ENCODE peak calls at places on chromosomes 5 and 9, in eight cellular contexts. One of them, this sample, is unnamed. For H3K27me3, the result is how much of the 10 kb centered on the place peaks cover.

GRCh38 chr5:33229216-33229615 is 211.5 kb upstream of the TARS1 start:
- DNase-seq in brain microvascular endothelial cell: no peak
- DNase-seq in MM.1S: no peak
- DNase-seq in uterus: no peak
- DNase-seq in endodermal cell: no peak
- DNase-seq in K562: no peak
- DNase-seq in HCT116: no peak
- DNase-seq in heart left ventricle: peak
- DNase-seq in this sample: no peak

GRCh38 chr9:69030851-69031645 is 4.5 kb upstream of the FXN start:
- DNase-seq in uterus: no peak
- DNase-seq in brain microvascular endothelial cell: no peak
- DNase-seq in MM.1S: no peak
- DNase-seq in endodermal cell: no peak
- DNase-seq in HCT116: no peak
- DNase-seq in K562: no peak
- DNase-seq in heart left ventricle: no peak
- DNase-seq in this sample: no peak

GRCh38 chr9:137672907-137673791 is 54.3 kb downstream of the EHMT1 start:
- DNase-seq in endodermal cell: peak
- DNase-seq in uterus: no peak
- DNase-seq in brain microvascular endothelial cell: peak
- DNase-seq in MM.1S: peak
- DNase-seq in K562: peak
- DNase-seq in HCT116: peak
- DNase-seq in heart left ventricle: peak
- DNase-seq in this sample: peak

GRCh38 chr5:39219433-39219832 is at the start of gene FYB1:
- DNase-seq in brain microvascular endothelial cell: no peak
- DNase-seq in HCT116: no peak
- DNase-seq in MM.1S: no peak
- DNase-seq in heart left ventricle: peak
- DNase-seq in uterus: peak
- DNase-seq in K562: no peak
- DNase-seq in endodermal cell: no peak
- DNase-seq in this sample: no peak

GRCh38 chr5:144205141-144205551 is 34.5 kb downstream of the KCTD16 start:
- DNase-seq in MM.1S: no peak
- DNase-seq in K562: no peak
- DNase-seq in uterus: peak
- DNase-seq in heart left ventricle: peak
- DNase-seq in HCT116: no peak
- DNase-seq in endodermal cell: peak
- DNase-seq in brain microvascular endothelial cell: peak
- DNase-seq in this sample: peak

GRCh38 chr9:137095664-137096517 is 9.1 kb downstream of the MAN1B1 start:
- DNase-seq in MM.1S: peak
- DNase-seq in HCT116: no peak
- DNase-seq in endodermal cell: no peak
- DNase-seq in heart left ventricle: no peak
- DNase-seq in uterus: no peak
- DNase-seq in brain microvascular endothelial cell: no peak
- DNase-seq in K562: peak
- DNase-seq in this sample: peak

GRCh38 chr5:3325206-3325605 is 270.4 kb upstream of the IRX1 start:
- DNase-seq in endodermal cell: no peak
- DNase-seq in heart left ventricle: peak
- DNase-seq in K562: no peak
- DNase-seq in uterus: no peak
- DNase-seq in brain microvascular endothelial cell: no peak
- DNase-seq in HCT116: no peak
- DNase-seq in MM.1S: no peak
- DNase-seq in this sample: no peak

GRCh38 chr5:170150713-170151104 is 45.0 kb downstream of the FOXI1 start:
- DNase-seq in heart left ventricle: no peak
- DNase-seq in MM.1S: no peak
- DNase-seq in endodermal cell: no peak
- DNase-seq in K562: no peak
- DNase-seq in brain microvascular endothelial cell: no peak
- DNase-seq in uterus: no peak
- DNase-seq in HCT116: no peak
- DNase-seq in this sample: no peak

GRCh38 chr9:72396247-72397091 is 31.5 kb upstream of the ZFAND5 start:
- DNase-seq in endodermal cell: no peak
- DNase-seq in MM.1S: no peak
- DNase-seq in heart left ventricle: no peak
- DNase-seq in uterus: no peak
- DNase-seq in brain microvascular endothelial cell: no peak
- DNase-seq in HCT116: no peak
- DNase-seq in K562: no peak
- DNase-seq in this sample: no peak

GRCh38 chr5:131242728-131243255 is 21.1 kb upstream of the CDC42SE2 start:
- DNase-seq in MM.1S: no peak
- DNase-seq in brain microvascular endothelial cell: peak
- DNase-seq in K562: no peak
- DNase-seq in HCT116: no peak
- DNase-seq in heart left ventricle: no peak
- DNase-seq in endodermal cell: no peak
- DNase-seq in uterus: no peak
- DNase-seq in this sample: no peak

GRCh38 chr9:14899815-14900193 is 10.4 kb downstream of the FREM1 start:
- DNase-seq in brain microvascular endothelial cell: no peak
- DNase-seq in MM.1S: no peak
- DNase-seq in heart left ventricle: no peak
- DNase-seq in endodermal cell: no peak
- DNase-seq in uterus: peak
- DNase-seq in K562: no peak
- DNase-seq in HCT116: no peak
- DNase-seq in this sample: no peak

GRCh38 chr9:98132806-98133631 is 14.0 kb upstream of the TRIM14 start:
- DNase-seq in K562: no peak
- DNase-seq in heart left ventricle: no peak
- DNase-seq in MM.1S: peak
- DNase-seq in brain microvascular endothelial cell: no peak
- DNase-seq in endodermal cell: peak
- DNase-seq in HCT116: no peak
- DNase-seq in uterus: no peak
- DNase-seq in this sample: peak

GRCh38 chr9:96874947-96875459 is 20.7 kb upstream of the ZNF782 start:
- DNase-seq in HCT116: peak
- DNase-seq in heart left ventricle: peak
- DNase-seq in brain microvascular endothelial cell: peak
- DNase-seq in K562: no peak
- DNase-seq in MM.1S: peak
- DNase-seq in uterus: no peak
- DNase-seq in endodermal cell: no peak
- DNase-seq in this sample: no peak

GRCh38 chr5:73525606-73526005 is 27.4 kb downstream of the BTF3 start:
- DNase-seq in brain microvascular endothelial cell: no peak
- DNase-seq in endodermal cell: no peak
- DNase-seq in MM.1S: no peak
- DNase-seq in HCT116: no peak
- DNase-seq in heart left ventricle: no peak
- DNase-seq in uterus: no peak
- DNase-seq in K562: no peak
- DNase-seq in this sample: no peak

GRCh38 chr9:1269533-1270315 is 219.6 kb downstream of the DMRT2 start:
- DNase-seq in uterus: no peak
- DNase-seq in HCT116: no peak
- DNase-seq in brain microvascular endothelial cell: no peak
- DNase-seq in endodermal cell: no peak
- DNase-seq in K562: no peak
- DNase-seq in heart left ventricle: no peak
- DNase-seq in MM.1S: no peak
- DNase-seq in this sample: no peak

GRCh38 chr9:87641067-87641466 is 84.9 kb upstream of the CTSL start:
- DNase-seq in K562: no peak
- DNase-seq in HCT116: no peak
- DNase-seq in endodermal cell: no peak
- DNase-seq in uterus: no peak
- DNase-seq in brain microvascular endothelial cell: no peak
- DNase-seq in heart left ventricle: no peak
- DNase-seq in MM.1S: no peak
- DNase-seq in this sample: no peak

GRCh38 chr5:160651682-160652645 is 200.0 kb downstream of the ATP10B start:
- DNase-seq in HCT116: no peak
- DNase-seq in K562: no peak
- DNase-seq in heart left ventricle: no peak
- DNase-seq in uterus: no peak
- DNase-seq in endodermal cell: no peak
- DNase-seq in MM.1S: no peak
- DNase-seq in brain microvascular endothelial cell: no peak
- DNase-seq in this sample: no peak

GRCh38 chr5:160656961-160657570 is 194.9 kb downstream of the ATP10B start:
- DNase-seq in uterus: no peak
- DNase-seq in heart left ventricle: no peak
- DNase-seq in HCT116: no peak
- DNase-seq in brain microvascular endothelial cell: no peak
- DNase-seq in MM.1S: no peak
- DNase-seq in endodermal cell: no peak
- DNase-seq in K562: no peak
- DNase-seq in this sample: no peak

GRCh38 chr5:160655717-160656116 is 196.3 kb downstream of the ATP10B start:
- DNase-seq in HCT116: no peak
- DNase-seq in uterus: no peak
- DNase-seq in MM.1S: no peak
- DNase-seq in K562: no peak
- DNase-seq in endodermal cell: no peak
- DNase-seq in brain microvascular endothelial cell: no peak
- DNase-seq in heart left ventricle: no peak
- DNase-seq in this sample: no peak

DNA sequence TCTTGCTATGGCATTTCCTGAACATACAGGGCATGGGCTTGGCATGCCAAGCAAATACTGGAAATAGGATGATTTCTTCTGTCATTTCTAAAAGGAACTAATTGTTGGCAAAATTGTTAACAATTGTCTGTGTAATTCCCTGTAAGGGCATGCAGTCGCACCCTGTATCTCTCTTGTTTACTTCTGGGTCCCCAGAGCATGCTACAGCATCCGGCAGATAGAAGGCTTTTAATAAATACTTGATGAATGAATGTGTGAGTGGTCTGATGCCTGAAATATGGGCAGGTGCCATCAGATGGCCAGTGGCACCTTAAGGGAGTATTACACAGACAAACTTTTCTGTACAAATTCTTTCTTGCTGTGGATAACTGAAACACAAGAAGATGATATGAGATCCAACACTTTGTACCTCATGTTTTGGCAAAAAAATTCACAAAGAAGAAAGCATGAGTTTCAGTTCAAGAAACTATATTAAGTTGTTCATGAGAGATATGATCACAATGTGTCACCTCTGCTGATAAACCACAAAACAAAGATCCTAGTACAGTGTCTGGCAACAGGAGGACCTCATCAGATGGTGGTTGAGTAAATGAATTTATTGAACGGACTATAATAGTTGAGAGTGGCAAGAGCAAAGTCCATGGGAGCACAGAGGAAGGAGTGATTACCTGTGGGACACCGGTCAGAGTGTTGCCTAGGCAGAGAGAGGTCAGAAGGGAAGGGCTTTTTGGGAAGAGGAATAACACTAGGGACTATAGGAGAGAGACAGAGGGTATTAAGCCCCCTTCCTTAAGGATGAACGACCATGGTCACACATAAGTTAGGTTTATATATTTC is 194.2 kb downstream of the ATP10B start:
- DNase-seq in K562: no peak
- DNase-seq in HCT116: no peak
- DNase-seq in heart left ventricle: no peak
- DNase-seq in endodermal cell: no peak
- DNase-seq in brain microvascular endothelial cell: no peak
- DNase-seq in MM.1S: no peak
- DNase-seq in uterus: no peak
- DNase-seq in this sample: no peak
- H3K27me3 ChIP-seq in K562: under half
- H3K27me3 ChIP-seq in HCT116: under half
- H3K27me3 ChIP-seq in heart left ventricle: under half
- H3K27me3 ChIP-seq in endodermal cell: under half
- H3K27me3 ChIP-seq in brain microvascular endothelial cell: under half
- H3K27me3 ChIP-seq in MM.1S: under half
- H3K27me3 ChIP-seq in uterus: under half
- H3K27me3 ChIP-seq in this sample: half or more

DNA sequence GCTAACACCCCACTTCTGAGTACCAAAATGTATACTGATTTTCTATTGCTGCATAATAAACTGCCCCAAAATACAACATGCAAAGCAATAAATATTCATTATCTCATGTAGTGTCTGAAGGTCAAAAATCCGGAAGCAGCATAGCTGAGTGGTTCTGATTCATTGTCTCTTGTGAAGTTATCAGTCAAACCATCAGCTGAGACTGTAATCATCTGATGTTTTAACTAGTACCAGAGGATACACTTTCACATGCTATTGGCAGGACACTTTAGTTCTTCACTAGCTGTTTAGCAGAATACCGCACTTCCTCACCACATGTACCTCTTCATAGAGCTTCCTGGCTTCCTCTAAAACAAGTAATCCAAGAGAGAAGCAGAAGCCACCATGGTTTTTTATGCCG is 12.7 kb upstream of the TMEM161B start:
- DNase-seq in uterus: no peak
- DNase-seq in heart left ventricle: no peak
- DNase-seq in HCT116: no peak
- DNase-seq in brain microvascular endothelial cell: no peak
- DNase-seq in MM.1S: no peak
- DNase-seq in endodermal cell: no peak
- DNase-seq in K562: no peak
- DNase-seq in this sample: no peak
- H3K27ac ChIP-seq in uterus: no peak
- H3K27ac ChIP-seq in heart left ventricle: no peak
- H3K27ac ChIP-seq in HCT116: no peak
- H3K27ac ChIP-seq in brain microvascular endothelial cell: no peak
- H3K27ac ChIP-seq in MM.1S: no peak
- H3K27ac ChIP-seq in endodermal cell: no peak
- H3K27ac ChIP-seq in K562: no peak
- H3K27ac ChIP-seq in this sample: no peak

GRCh38 chr9:130917171-130917960 is 20.8 kb upstream of the QRFP start:
- DNase-seq in K562: peak
- DNase-seq in endodermal cell: no peak
- DNase-seq in brain microvascular endothelial cell: no peak
- DNase-seq in MM.1S: no peak
- DNase-seq in HCT116: no peak
- DNase-seq in heart left ventricle: no peak
- DNase-seq in uterus: no peak
- DNase-seq in this sample: no peak
- TF ChIP-seq CTCF in K562: no peak
- TF ChIP-seq CTCF in endodermal cell: no peak
- TF ChIP-seq CTCF in brain microvascular endothelial cell: no peak
- TF ChIP-seq CTCF in MM.1S: no peak
- TF ChIP-seq CTCF in HCT116: no peak
- TF ChIP-seq CTCF in heart left ventricle: no peak
- TF ChIP-seq CTCF in uterus: no peak
- TF ChIP-seq CTCF in this sample: no peak

DNA sequence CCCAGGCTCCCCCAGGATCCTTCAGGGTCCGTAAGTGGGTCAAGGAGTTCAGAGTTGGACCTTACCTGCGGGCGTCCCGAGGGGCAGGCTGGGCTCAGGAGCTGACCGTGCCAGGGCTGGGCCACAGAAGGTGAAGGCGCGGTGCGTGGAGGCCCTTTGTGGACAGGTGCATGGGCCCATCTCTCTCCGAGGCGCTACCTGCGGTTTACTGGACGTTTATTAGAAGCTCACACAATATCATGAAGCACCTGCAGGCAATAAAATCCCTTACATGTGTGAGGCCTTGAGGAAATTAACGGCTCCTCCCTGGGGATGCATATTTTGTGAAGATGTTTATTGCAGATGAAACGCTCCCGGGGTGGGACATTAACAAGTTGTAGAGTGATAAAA is 79.8 kb upstream of the LMX1B start:
- DNase-seq in K562: no peak
- DNase-seq in uterus: no peak
- DNase-seq in endodermal cell: peak
- DNase-seq in MM.1S: no peak
- DNase-seq in HCT116: no peak
- DNase-seq in heart left ventricle: no peak
- DNase-seq in brain microvascular endothelial cell: no peak
- DNase-seq in this sample: no peak
- H3K27me3 ChIP-seq in K562: under half
- H3K27me3 ChIP-seq in uterus: under half
- H3K27me3 ChIP-seq in endodermal cell: under half
- H3K27me3 ChIP-seq in MM.1S: half or more
- H3K27me3 ChIP-seq in HCT116: under half
- H3K27me3 ChIP-seq in heart left ventricle: under half
- H3K27me3 ChIP-seq in brain microvascular endothelial cell: under half
- H3K27me3 ChIP-seq in this sample: under half

This sample was measured in WERI-Rb-1.